ENCODE peak calls at places on chromosomes 6 and 20, in six cellular contexts. I is psoas muscle, L is Calu3, B is HEK293T, C is AG08396, K is lower lobe of right lung. V is an unnamed sample.

GRCh38 chr20:56362833-56363413 is 4.1 kb downstream of the FAM210B start:
- DNase-seq in C (no peak), B (no peak), L (no peak), K (no peak), I (no peak), V (no peak)

GRCh38 chr20:59825944-59826759 is 107.3 kb downstream of the SYCP2 start:
- DNase-seq in L (peak), B (no peak), K (peak), I (no peak), C (no peak), V (no peak)

GRCh38 chr6:145815351-145815772 is 767 bp upstream of the FBXO30 start:
- DNase-seq in C (peak), L (no peak), I (peak), B (peak), K (no peak), V (no peak)

GRCh38 chr6:105250523-105250922 is 70.7 kb upstream of the POPDC3 start:
- DNase-seq in B (no peak), K (no peak), C (no peak), L (no peak), I (no peak), V (no peak)

GRCh38 chr20:13533946-13534345 is 104.8 kb downstream of the TASP1 start:
- DNase-seq in C (no peak), B (no peak), I (no peak), L (no peak), K (no peak), V (no peak)

GRCh38 chr6:39948156-39948850 is 14.0 kb upstream of the MOCS1 start:
- DNase-seq in I (no peak), L (no peak), K (no peak), B (no peak), C (no peak), V (no peak)

GRCh38 chr6:124962617-124963415 is 579 bp downstream of the RNF217 start:
- DNase-seq in L (peak), B (peak), I (peak), K (peak), C (peak), V (no peak)

GRCh38 chr6:140393665-140394064 is 1019.2 kb upstream of the CITED2 start:
- DNase-seq in K (no peak), B (no peak), C (no peak), I (no peak), L (no peak), V (no peak)

GRCh38 chr6:107396226-107396625 is 63.1 kb downstream of the PDSS2 start:
- DNase-seq in L (no peak), B (no peak), I (no peak), K (no peak), C (no peak), V (no peak)

GRCh38 chr6:56101141-56101553 is 146.2 kb downstream of the COL21A1 start:
- DNase-seq in B (no peak), L (peak), I (no peak), C (peak), K (no peak), V (no peak)

GRCh38 chr6:63261820-63262219 is 50.6 kb downstream of the FKBP1C start:
- DNase-seq in B (no peak), I (no peak), L (no peak), K (no peak), C (no peak), V (no peak)

GRCh38 chr6:10518461-10519216 is 2.5 kb upstream of the GCNT2 start:
- DNase-seq in L (peak), I (no peak), C (no peak), K (no peak), B (no peak), V (no peak)

GRCh38 chr6:140850438-140850837 is 1282.3 kb upstream of the GJE1 start:
- DNase-seq in K (no peak), I (no peak), B (no peak), C (no peak), L (no peak), V (no peak)

GRCh38 chr6:142387997-142388815 is 86.4 kb downstream of the ADGRG6 start:
- DNase-seq in I (no peak), C (peak), L (no peak), K (no peak), B (peak), V (no peak)

V was measured in activated effector memory CD4-positive, alpha-beta T cell treated with anti-CD3 and anti-CD28 coated beads, Interleukin-2, amount 50 U/mL, for 16 hours.